ENCODE peak calls at places on chromosome 21, in four cellular contexts. A is cardiac fibroblast, W is thoracic aorta, U is GM23338. T is an unnamed sample.

GRCh38 chr21:33403786-33404571 is 766 bp downstream of the IFNGR2 start:
- DNase-seq in A (peak; percentile 57), W (no peak), U (peak; percentile 67), T (peak; percentile 59)

GRCh38 chr21:27189870-27190269 is 223.0 kb upstream of the ADAMTS5 start:
- DNase-seq in A (no peak), W (no peak), U (no peak), T (no peak)

GRCh38 chr21:22728091-22728490 is 1729.9 kb downstream of the NCAM2 start:
- DNase-seq in A (no peak), W (no peak), U (peak; percentile 45), T (no peak)

GRCh38 chr21:33383056-33383888 is 19.9 kb upstream of the IFNGR2 start:
- DNase-seq in A (peak; percentile 91), W (no peak), U (peak; percentile 20), T (peak; percentile 76)

GRCh38 chr21:27250386-27250785 is 283.5 kb upstream of the ADAMTS5 start:
- DNase-seq in A (no peak), W (no peak), U (no peak), T (no peak)

GRCh38 chr21:42840411-42841155 is 38.8 kb downstream of the WDR4 start:
- DNase-seq in A (no peak), W (no peak), U (no peak), T (no peak)

GRCh38 chr21:42381347-42381984 is 14.4 kb downstream of the TMPRSS3 start:
- DNase-seq in A (peak; percentile 61), W (no peak), U (peak; percentile 64), T (peak; percentile 32)

GRCh38 chr21:42125571-42126544 is 54.7 kb downstream of the UMODL1 start:
- DNase-seq in A (peak; percentile 41), W (no peak), U (peak; percentile 54), T (peak; percentile 33)

GRCh38 chr21:31660134-31660565 is 657 bp downstream of the SOD1 start:
- DNase-seq in A (peak; percentile 30), W (no peak), U (peak; percentile 44), T (no peak)

GRCh38 chr21:39843483-39843882 is 23.8 kb upstream of the PCP4 start:
- DNase-seq in A (no peak), W (no peak), U (no peak), T (no peak)

GRCh38 chr21:28272272-28272992 is 720.2 kb downstream of the LTN1 start:
- DNase-seq in A (peak; percentile 36), W (no peak), U (no peak), T (peak; percentile 53)

GRCh38 chr21:21188513-21189188 is 190.4 kb downstream of the NCAM2 start:
- DNase-seq in A (peak; percentile 31), W (no peak), U (no peak), T (peak; percentile 14)

GRCh38 chr21:41867313-41867712 is 11.8 kb downstream of the PRDM15 start:
- DNase-seq in A (no peak), W (no peak), U (no peak), T (no peak)

GRCh38 chr21:28436286-28436932 is 556.3 kb downstream of the LTN1 start:
- DNase-seq in A (peak; percentile 85), W (no peak), U (no peak), T (peak; percentile 74)

GRCh38 chr21:27743971-27744564 is 777.2 kb upstream of the ADAMTS5 start:
- DNase-seq in A (no peak), W (no peak), U (no peak), T (no peak)

GRCh38 chr21:33121715-33122475 is 52.0 kb downstream of the OLIG1 start:
- DNase-seq in A (peak; percentile 31), W (no peak), U (peak; percentile 82), T (peak; percentile 18)

GRCh38 chr21:33660406-33660805 is 18.1 kb downstream of the ITSN1 start:
- DNase-seq in A (no peak), W (no peak), U (no peak), T (peak; percentile 72)

GRCh38 chr21:22855581-22855980 is 1857.4 kb downstream of the NCAM2 start:
- DNase-seq in A (peak; percentile 0), W (no peak), U (no peak), T (no peak)

GRCh38 chr21:22881131-22881530 is 1882.9 kb downstream of the NCAM2 start:
- DNase-seq in A (no peak), W (no peak), U (peak; percentile 6), T (no peak)

GRCh38 chr21:26881504-26882228 is 36.5 kb upstream of the ADAMTS1 start:
- DNase-seq in A (peak; percentile 68), W (no peak), U (peak; percentile 44), T (peak; percentile 65)

GRCh38 chr21:31872452-31873274 is at the start of gene HUNK:
- DNase-seq in A (peak; percentile 12), W (no peak), U (peak; percentile 73), T (peak; percentile 10)

GRCh38 chr21:41832230-41833137 is 46.7 kb downstream of the PRDM15 start:
- DNase-seq in A (no peak), W (no peak), U (no peak), T (no peak)

GRCh38 chr21:42640486-42640885 is 12.9 kb upstream of the PDE9A start:
- DNase-seq in A (no peak), W (no peak), U (no peak), T (no peak)

GRCh38 chr21:27505516-27505915 is 538.6 kb upstream of the ADAMTS5 start:
- DNase-seq in A (peak; percentile 56), W (no peak), U (no peak), T (peak; percentile 95)

GRCh38 chr21:42171091-42172053 is 47.6 kb upstream of the ABCG1 start:
- DNase-seq in A (peak; percentile 37), W (no peak), U (no peak), T (no peak)

GRCh38 chr21:34791776-34792503 is 123.1 kb downstream of the CLIC6 start:
- DNase-seq in A (no peak), W (no peak), U (peak; percentile 41), T (no peak)
- TF ChIP-seq CTCF in A (no peak), W (no peak), U (no peak), T (no peak)

DNA sequence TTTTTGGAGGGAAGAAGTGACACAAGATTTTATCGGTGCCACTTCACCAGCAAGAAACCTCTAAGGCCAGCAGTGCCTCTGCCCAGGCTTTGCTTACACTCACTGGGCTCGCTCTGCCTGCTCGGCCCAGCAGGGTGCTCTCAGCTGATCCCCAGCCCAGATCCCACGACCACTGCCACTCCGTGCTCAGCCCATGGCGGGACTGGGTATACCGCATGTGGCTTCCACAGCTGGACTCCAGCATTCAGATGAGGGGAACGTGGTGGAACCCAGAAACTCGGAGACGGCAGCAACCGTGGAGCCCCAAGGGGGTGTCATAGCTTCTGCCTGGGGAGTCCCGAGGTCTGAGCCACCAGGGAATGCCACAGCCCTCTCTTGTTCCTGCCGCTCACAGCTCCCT is 12.9 kb downstream of the USP25 start:
- DNase-seq in A (no peak), W (no peak), U (no peak), T (no peak)
- H3K4me3 ChIP-seq in A (no peak overlapping the region), W (no peak overlapping the region), U (no peak overlapping the region), T (no peak overlapping the region)

GRCh38 chr21:38669186-38669585 is 136.5 kb upstream of the ETS2 start:
- DNase-seq in A (peak; percentile 54), W (no peak), U (peak; percentile 60), T (peak; percentile 53)
- TF ChIP-seq CTCF in A (peak; percentile 65), W (peak; percentile 53), U (peak; percentile 52), T (peak; percentile 60)

DNA sequence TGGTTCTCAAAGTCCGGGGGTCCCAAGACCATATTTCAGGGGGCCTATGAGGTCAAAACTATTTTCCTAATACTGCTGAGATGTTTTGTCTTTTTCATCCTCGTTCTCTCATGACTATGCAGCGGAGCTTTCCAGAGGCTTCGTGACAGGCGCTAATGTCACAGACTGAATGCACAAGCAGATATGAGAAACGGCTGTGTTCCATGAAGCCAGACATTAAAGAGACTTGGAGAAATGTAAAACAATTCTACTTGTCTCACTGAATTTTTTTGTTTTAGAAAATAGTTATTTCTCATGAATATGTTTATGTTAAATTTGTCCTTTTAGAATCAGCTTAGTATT is 10.3 kb downstream of the PIGP start:
- DNase-seq in A (no peak), W (no peak), U (no peak), T (no peak)
- H3K4me3 ChIP-seq in A (no peak overlapping the region), W (no peak overlapping the region), U (no peak overlapping the region), T (no peak overlapping the region)

GRCh38 chr21:17577701-17578100 is 35.0 kb downstream of the BTG3 start:
- DNase-seq in A (no peak), W (no peak), U (no peak), T (no peak)
- TF ChIP-seq CTCF in A (no peak), W (no peak), U (no peak), T (no peak)

DNA sequence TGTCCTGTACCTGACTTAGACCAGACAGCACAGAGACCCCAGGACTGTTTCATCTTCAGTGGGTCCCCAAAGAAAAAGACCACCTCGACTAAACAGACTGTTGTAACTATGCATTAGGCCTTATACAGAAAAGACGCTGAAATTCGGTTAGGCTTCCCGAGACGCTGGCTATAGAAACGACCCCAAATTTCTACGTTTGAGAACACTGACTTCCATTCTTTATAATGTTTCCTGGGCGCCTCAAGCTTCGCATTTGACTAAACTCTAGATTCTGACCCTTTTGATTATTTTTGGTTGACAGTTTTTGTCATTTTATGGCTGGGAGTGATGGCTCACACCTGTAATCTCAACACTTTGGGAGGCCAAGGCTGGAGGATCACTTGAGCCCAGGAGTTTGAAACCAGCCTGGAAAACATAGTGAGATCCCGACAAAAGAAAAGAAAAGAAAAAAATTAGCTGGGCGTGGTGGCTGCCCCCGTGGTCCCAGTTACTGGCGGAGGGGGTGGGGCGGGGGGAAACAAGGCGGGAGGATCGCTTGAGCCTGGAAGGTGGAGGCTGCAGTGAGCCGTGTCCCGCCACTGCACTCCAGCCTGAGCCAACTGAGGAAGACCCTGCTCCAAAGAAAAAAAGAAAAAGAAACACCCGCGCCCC is 861 bp upstream of the TRAPPC10 start:
- DNase-seq in A (no peak), W (no peak), U (no peak), T (no peak)
- H3K4me3 ChIP-seq in A (peak overlapping the region; percentile 75), W (peak overlapping the region; percentile 79), U (peak overlapping the region; percentile 98), T (peak overlapping the region; percentile 81)

GRCh38 chr21:46503922-46504539 is 45.3 kb downstream of the DIP2A start:
- DNase-seq in A (no peak), W (no peak), U (no peak), T (no peak)
- TF ChIP-seq CTCF in A (no peak), W (no peak), U (no peak), T (no peak)

T was measured in fibroblast of the aortic adventitia.